ENCODE peak calls at places on chromosomes 2 and 18, in ten cellular contexts. X is heart right ventricle, D is stomach, B is H9, K is upper lobe of right lung, I is mammary epithelial cell, E is psoas muscle, A is GM06990, F is ovary, L is brain microvascular endothelial cell. M is an unnamed sample.

GRCh38 chr2:24559714-24560113 is 68.7 kb downstream of the NCOA1 start:
- DNase-seq in X (no peak), D (no peak), B (no peak), K (no peak), I (peak; percentile 4), E (no peak), A (no peak), F (no peak), L (no peak), M (peak; percentile 49)

GRCh38 chr2:120783969-120784372 is 48.3 kb downstream of the GLI2 start:
- DNase-seq in X (no peak), D (no peak), B (no peak), K (no peak), I (no peak), E (no peak), A (no peak), F (no peak), L (no peak), M (no peak)

GRCh38 chr2:230866704-230867561 is 2.2 kb downstream of the ITM2C start:
- DNase-seq in X (no peak), D (peak; percentile 57), B (no peak), K (no peak), I (no peak), E (no peak), A (no peak), F (no peak), L (no peak), M (peak; percentile 94)

GRCh38 chr2:173051463-173051862 is 24.2 kb upstream of the MAP3K20 start:
- DNase-seq in X (no peak), D (no peak), B (no peak), K (no peak), I (no peak), E (no peak), A (no peak), F (no peak), L (no peak), M (peak; percentile 35)

GRCh38 chr18:4544131-4544530 is 89.0 kb upstream of the DLGAP1 start:
- DNase-seq in X (no peak), D (no peak), B (no peak), K (no peak), I (no peak), E (no peak), A (no peak), F (no peak), L (no peak), M (peak; percentile 66)

GRCh38 chr2:45014016-45014702 is 4.9 kb upstream of the SIX2 start:
- DNase-seq in X (peak; percentile 66), D (peak; percentile 43), B (peak; percentile 83), K (peak; percentile 81), I (no peak), E (peak; percentile 82), A (no peak), F (no peak), L (peak; percentile 45), M (peak; percentile 74)

GRCh38 chr2:166472332-166472731 is 21.7 kb downstream of the SCN7A start:
- DNase-seq in X (no peak), D (no peak), B (no peak), K (no peak), I (no peak), E (no peak), A (no peak), F (no peak), L (no peak), M (no peak)

GRCh38 chr18:3758531-3758930 is 308.6 kb downstream of the TGIF1 start:
- DNase-seq in X (no peak), D (no peak), B (no peak), K (no peak), I (peak; percentile 50), E (no peak), A (no peak), F (no peak), L (peak; percentile 72), M (peak; percentile 73)

GRCh38 chr2:15456343-15456742 is 104.8 kb downstream of the NBAS start:
- DNase-seq in X (no peak), D (no peak), B (no peak), K (no peak), I (no peak), E (no peak), A (no peak), F (no peak), L (no peak), M (no peak)

GRCh38 chr18:286515-287310 is 18.9 kb upstream of the THOC1 start:
- DNase-seq in X (no peak), D (no peak), B (no peak), K (no peak), I (no peak), E (no peak), A (no peak), F (no peak), L (peak; percentile 6), M (peak; percentile 43)

GRCh38 chr2:152759290-152760072 is 41.1 kb downstream of the ARL6IP6 start:
- DNase-seq in X (no peak), D (no peak), B (no peak), K (no peak), I (no peak), E (no peak), A (no peak), F (no peak), L (no peak), M (no peak)

DNA sequence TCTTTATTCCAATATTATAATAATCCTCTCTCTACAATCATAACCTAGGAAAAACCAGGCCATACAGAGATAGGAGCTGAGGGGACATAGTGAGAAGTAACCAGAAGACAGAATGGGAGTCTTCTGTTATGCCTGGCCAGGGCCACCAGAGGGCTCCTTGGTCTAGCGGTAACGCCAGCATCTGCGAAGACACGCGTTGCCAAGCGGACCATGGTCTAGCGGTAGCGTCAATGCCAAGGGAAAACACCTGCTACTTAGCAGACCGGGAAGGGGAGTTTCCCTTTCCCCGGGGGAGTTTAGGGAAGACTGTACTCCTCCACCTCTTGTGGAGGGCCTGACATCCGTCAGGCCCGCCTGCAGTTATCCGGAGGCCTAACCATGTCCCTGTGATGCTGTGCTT is 36.6 kb downstream of the ARL6IP6 start:
- DNase-seq in X (no peak), D (no peak), B (peak; percentile 70), K (no peak), I (peak; percentile 19), E (no peak), A (peak; percentile 6), F (no peak), L (no peak), M (peak; percentile 18)
- TF ChIP-seq CTCF in X (peak; percentile 35), D (no peak), B (peak; percentile 83), K (peak; percentile 16), I (peak; percentile 3), E (no peak), A (peak; percentile 69), F (no peak), L (peak; percentile 56), M (peak; percentile 41)

DNA sequence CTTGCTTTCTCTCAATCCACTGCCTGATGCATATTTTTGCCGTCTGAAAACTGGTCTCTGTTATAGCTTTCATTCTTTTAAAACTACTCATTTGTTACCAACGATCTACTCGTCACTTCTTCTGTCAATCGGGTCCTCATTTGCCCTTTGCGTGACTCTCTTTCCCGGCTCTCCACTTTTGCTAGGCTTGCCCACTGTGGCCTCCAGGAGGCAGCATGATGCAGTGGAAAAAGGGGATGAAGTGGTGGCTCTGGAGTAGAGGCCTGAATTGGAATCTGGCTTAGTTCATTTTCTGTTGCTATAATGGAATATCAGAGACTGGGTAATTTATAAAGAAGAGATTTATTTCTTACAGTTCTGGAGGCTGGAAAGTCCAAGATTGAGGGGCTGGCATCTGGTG is 15.2 kb downstream of the GDF7 start:
- DNase-seq in X (no peak), D (no peak), B (peak; percentile 49), K (no peak), I (no peak), E (no peak), A (no peak), F (no peak), L (peak; percentile 20), M (no peak)
- TF ChIP-seq CTCF in X (peak; percentile 49), D (peak; percentile 29), B (peak; percentile 81), K (peak; percentile 48), I (peak; percentile 24), E (peak; percentile 10), A (peak; percentile 56), F (no peak), L (peak; percentile 78), M (peak; percentile 58)

GRCh38 chr2:54918647-54919280 is 131.5 kb downstream of the RTN4 start:
- DNase-seq in X (no peak), D (no peak), B (no peak), K (no peak), I (no peak), E (no peak), A (no peak), F (no peak), L (no peak), M (no peak)
- TF ChIP-seq CTCF in X (no peak), D (no peak), B (no peak), K (no peak), I (no peak), E (no peak), A (no peak), F (no peak), L (no peak), M (no peak)

DNA sequence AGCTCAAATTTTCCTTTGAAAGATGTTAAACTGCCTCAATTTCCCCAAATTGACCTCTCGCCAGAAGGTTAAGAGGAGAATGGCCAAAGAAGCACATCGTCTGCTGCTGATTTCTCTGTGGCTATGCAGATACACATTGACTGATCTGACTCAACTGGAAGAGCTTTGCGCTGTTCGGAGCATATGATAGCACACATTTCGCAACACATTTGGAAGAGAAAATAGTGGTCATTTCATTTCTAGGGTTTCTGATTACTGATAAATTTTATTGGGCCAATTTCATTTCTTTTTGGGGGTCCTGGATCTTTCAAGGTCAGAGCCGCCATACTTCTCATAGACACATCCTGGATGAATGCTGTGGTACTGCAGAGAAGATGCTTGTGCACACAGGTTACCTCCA is 138.5 kb downstream of the TMEM200C start:
- DNase-seq in X (no peak), D (no peak), B (no peak), K (no peak), I (no peak), E (no peak), A (no peak), F (no peak), L (no peak), M (no peak)
- TF ChIP-seq CTCF in X (no peak), D (no peak), B (no peak), K (no peak), I (no peak), E (no peak), A (no peak), F (no peak), L (no peak), M (no peak)

GRCh38 chr2:112644933-112645395 is 775 bp upstream of the SLC20A1 start:
- DNase-seq in X (no peak), D (no peak), B (no peak), K (peak; percentile 25), I (no peak), E (no peak), A (no peak), F (no peak), L (no peak), M (no peak)
- TF ChIP-seq CTCF in X (no peak), D (no peak), B (no peak), K (no peak), I (no peak), E (no peak), A (no peak), F (no peak), L (no peak), M (no peak)

DNA sequence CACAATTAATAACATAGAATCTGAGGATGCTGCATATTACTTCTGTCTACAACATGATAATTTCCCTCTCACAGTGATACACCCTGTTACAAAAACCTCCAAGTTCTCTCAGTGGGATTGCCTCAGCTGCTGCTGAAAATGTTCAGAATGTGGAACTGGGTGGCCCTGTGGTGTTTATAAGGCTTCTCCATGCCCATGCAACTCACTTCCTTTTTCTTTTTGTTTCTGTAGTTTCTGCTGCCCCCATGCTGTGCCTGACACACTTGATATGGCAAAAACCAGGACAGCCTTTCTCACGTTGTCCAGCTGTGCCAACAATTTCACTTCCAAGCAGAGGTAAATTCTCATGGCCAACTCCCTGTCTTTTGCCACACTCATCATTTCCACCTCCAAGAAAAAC is 206.2 kb downstream of the RPIA start:
- DNase-seq in X (no peak), D (no peak), B (no peak), K (no peak), I (no peak), E (no peak), A (peak; percentile 6), F (no peak), L (no peak), M (peak; percentile 6)
- TF ChIP-seq CTCF in X (no peak), D (no peak), B (no peak), K (no peak), I (no peak), E (no peak), A (no peak), F (no peak), L (no peak), M (no peak)

M was measured in A673.